ENCODE peak calls at places on chromosomes 5 and 9, in six cellular contexts. One of them, this sample, is unnamed.

GRCh38 chr9:33159760-33160127 is 7.4 kb downstream of the B4GALT1 start:
- DNase-seq in AG04450: no peak
- DNase-seq in Peyer's patch: peak
- DNase-seq in cardiac fibroblast: peak
- DNase-seq in HFF-Myc: no peak
- DNase-seq in CD8-positive, alpha-beta T cell: no peak
- DNase-seq in this sample: no peak

GRCh38 chr5:67901816-67902496 is 313.6 kb upstream of the PIK3R1 start:
- DNase-seq in AG04450: no peak
- DNase-seq in Peyer's patch: no peak
- DNase-seq in cardiac fibroblast: no peak
- DNase-seq in HFF-Myc: peak
- DNase-seq in CD8-positive, alpha-beta T cell: no peak
- DNase-seq in this sample: no peak

GRCh38 chr5:135222771-135223170 is 176.3 kb downstream of the MACROH2A1 start:
- DNase-seq in AG04450: no peak
- DNase-seq in Peyer's patch: peak
- DNase-seq in cardiac fibroblast: no peak
- DNase-seq in HFF-Myc: no peak
- DNase-seq in CD8-positive, alpha-beta T cell: no peak
- DNase-seq in this sample: no peak

GRCh38 chr5:140010798-140011197 is 32.3 kb downstream of the NRG2 start:
- DNase-seq in AG04450: no peak
- DNase-seq in Peyer's patch: no peak
- DNase-seq in cardiac fibroblast: no peak
- DNase-seq in HFF-Myc: no peak
- DNase-seq in CD8-positive, alpha-beta T cell: no peak
- DNase-seq in this sample: no peak

GRCh38 chr5:174425964-174426290 is 298.5 kb upstream of the MSX2 start:
- DNase-seq in AG04450: no peak
- DNase-seq in Peyer's patch: no peak
- DNase-seq in cardiac fibroblast: no peak
- DNase-seq in HFF-Myc: no peak
- DNase-seq in CD8-positive, alpha-beta T cell: no peak
- DNase-seq in this sample: no peak

GRCh38 chr5:74371621-74372020 is 268.9 kb downstream of the ENC1 start:
- DNase-seq in AG04450: no peak
- DNase-seq in Peyer's patch: no peak
- DNase-seq in cardiac fibroblast: no peak
- DNase-seq in HFF-Myc: no peak
- DNase-seq in CD8-positive, alpha-beta T cell: no peak
- DNase-seq in this sample: no peak

GRCh38 chr5:87116821-87117512 is 150.7 kb upstream of the RASA1 start:
- DNase-seq in AG04450: no peak
- DNase-seq in Peyer's patch: no peak
- DNase-seq in cardiac fibroblast: peak
- DNase-seq in HFF-Myc: no peak
- DNase-seq in CD8-positive, alpha-beta T cell: no peak
- DNase-seq in this sample: no peak

GRCh38 chr9:34252670-34253459 is 74.0 kb downstream of the UBAP1 start:
- DNase-seq in AG04450: no peak
- DNase-seq in Peyer's patch: peak
- DNase-seq in cardiac fibroblast: peak
- DNase-seq in HFF-Myc: no peak
- DNase-seq in CD8-positive, alpha-beta T cell: peak
- DNase-seq in this sample: no peak

DNA sequence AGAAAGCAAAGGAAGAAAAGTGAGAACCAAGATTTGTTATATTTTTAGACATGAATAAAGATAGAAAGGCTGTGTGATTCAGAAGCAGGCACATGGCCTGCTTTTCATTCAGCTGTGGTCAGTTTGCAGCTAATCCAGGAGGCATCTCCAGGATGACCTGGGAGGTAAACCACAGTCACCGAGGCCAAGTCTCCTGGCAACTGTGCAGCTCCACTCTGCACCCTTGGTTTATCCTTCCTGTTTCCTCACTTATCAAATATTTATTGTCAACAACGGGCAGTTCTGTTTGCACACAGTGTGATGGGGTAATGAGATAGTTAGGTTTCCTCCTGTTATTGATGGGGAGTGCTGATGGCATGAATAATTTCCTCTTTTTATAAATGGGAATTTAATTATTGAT is 243.0 kb downstream of the PSAT1 start:
- DNase-seq in AG04450: peak
- DNase-seq in Peyer's patch: no peak
- DNase-seq in cardiac fibroblast: peak
- DNase-seq in HFF-Myc: peak
- DNase-seq in CD8-positive, alpha-beta T cell: no peak
- DNase-seq in this sample: no peak
- H3K4me3 ChIP-seq in AG04450: no peak
- H3K4me3 ChIP-seq in Peyer's patch: no peak
- H3K4me3 ChIP-seq in cardiac fibroblast: no peak
- H3K4me3 ChIP-seq in HFF-Myc: no peak
- H3K4me3 ChIP-seq in CD8-positive, alpha-beta T cell: no peak
- H3K4me3 ChIP-seq in this sample: no peak

GRCh38 chr5:132260714-132261615 is 3.5 kb downstream of the PDLIM4 start:
- DNase-seq in AG04450: peak
- DNase-seq in Peyer's patch: peak
- DNase-seq in cardiac fibroblast: peak
- DNase-seq in HFF-Myc: peak
- DNase-seq in CD8-positive, alpha-beta T cell: peak
- DNase-seq in this sample: peak
- TF ChIP-seq CTCF in AG04450: no peak
- TF ChIP-seq CTCF in Peyer's patch: no peak
- TF ChIP-seq CTCF in cardiac fibroblast: no peak
- TF ChIP-seq CTCF in HFF-Myc: no peak
- TF ChIP-seq CTCF in CD8-positive, alpha-beta T cell: no peak
- TF ChIP-seq CTCF in this sample: no peak

DNA sequence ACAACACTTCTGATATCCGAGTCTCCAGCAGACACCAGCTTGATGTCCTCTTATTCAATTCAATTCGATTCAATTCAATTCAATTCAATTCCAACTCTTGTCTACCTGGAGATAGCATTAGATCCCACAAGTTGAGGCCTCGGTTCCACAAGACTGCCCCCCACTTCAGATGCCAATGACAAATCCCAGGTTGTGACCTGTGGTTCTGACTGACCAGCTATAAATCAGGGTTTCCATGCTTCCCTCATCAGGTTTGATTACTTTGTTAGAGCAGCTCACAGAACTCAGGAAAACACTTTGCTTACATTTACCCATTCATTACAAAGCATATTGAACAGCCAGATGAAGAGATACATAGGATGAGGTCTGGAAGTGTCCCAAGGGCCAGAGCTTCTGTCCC is 82.6 kb downstream of the ALDH7A1 start:
- DNase-seq in AG04450: no peak
- DNase-seq in Peyer's patch: no peak
- DNase-seq in cardiac fibroblast: no peak
- DNase-seq in HFF-Myc: no peak
- DNase-seq in CD8-positive, alpha-beta T cell: no peak
- DNase-seq in this sample: no peak
- H3K4me3 ChIP-seq in AG04450: no peak
- H3K4me3 ChIP-seq in Peyer's patch: no peak
- H3K4me3 ChIP-seq in cardiac fibroblast: no peak
- H3K4me3 ChIP-seq in HFF-Myc: no peak
- H3K4me3 ChIP-seq in CD8-positive, alpha-beta T cell: no peak
- H3K4me3 ChIP-seq in this sample: no peak

GRCh38 chr9:2117527-2117926 is 102.4 kb downstream of the SMARCA2 start:
- DNase-seq in AG04450: no peak
- DNase-seq in Peyer's patch: no peak
- DNase-seq in cardiac fibroblast: no peak
- DNase-seq in HFF-Myc: no peak
- DNase-seq in CD8-positive, alpha-beta T cell: no peak
- DNase-seq in this sample: no peak

GRCh38 chr9:2120926-2121689 is 106.0 kb downstream of the SMARCA2 start:
- DNase-seq in AG04450: peak
- DNase-seq in Peyer's patch: no peak
- DNase-seq in cardiac fibroblast: peak
- DNase-seq in HFF-Myc: no peak
- DNase-seq in CD8-positive, alpha-beta T cell: no peak
- DNase-seq in this sample: no peak

GRCh38 chr9:2119490-2120046 is 104.4 kb downstream of the SMARCA2 start:
- DNase-seq in AG04450: no peak
- DNase-seq in Peyer's patch: no peak
- DNase-seq in cardiac fibroblast: no peak
- DNase-seq in HFF-Myc: no peak
- DNase-seq in CD8-positive, alpha-beta T cell: no peak
- DNase-seq in this sample: no peak

DNA sequence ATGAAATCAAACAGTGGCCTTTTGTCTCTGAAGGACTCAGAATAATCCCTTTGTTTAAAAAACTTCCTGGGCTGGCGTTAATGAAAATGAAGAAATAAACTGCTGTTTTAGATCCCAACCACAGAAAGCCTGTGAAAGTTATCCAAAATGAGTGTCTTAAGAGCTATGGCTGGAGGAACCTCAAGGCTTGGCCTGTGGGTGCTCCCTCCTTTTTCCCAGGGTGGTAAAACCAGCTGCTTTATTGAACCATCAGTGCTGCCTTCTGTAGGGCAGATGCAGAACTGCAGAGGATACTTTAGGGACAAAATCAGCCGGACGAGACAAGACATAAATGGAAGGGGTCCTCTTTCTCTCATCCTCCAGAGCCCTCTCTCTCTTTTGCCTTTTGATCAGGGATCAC is 100.9 kb downstream of the SMARCA2 start:
- DNase-seq in AG04450: no peak
- DNase-seq in Peyer's patch: no peak
- DNase-seq in cardiac fibroblast: peak
- DNase-seq in HFF-Myc: no peak
- DNase-seq in CD8-positive, alpha-beta T cell: no peak
- DNase-seq in this sample: no peak
- TF ChIP-seq CTCF in AG04450: peak
- TF ChIP-seq CTCF in Peyer's patch: peak
- TF ChIP-seq CTCF in cardiac fibroblast: peak
- TF ChIP-seq CTCF in HFF-Myc: peak
- TF ChIP-seq CTCF in CD8-positive, alpha-beta T cell: peak
- TF ChIP-seq CTCF in this sample: peak

DNA sequence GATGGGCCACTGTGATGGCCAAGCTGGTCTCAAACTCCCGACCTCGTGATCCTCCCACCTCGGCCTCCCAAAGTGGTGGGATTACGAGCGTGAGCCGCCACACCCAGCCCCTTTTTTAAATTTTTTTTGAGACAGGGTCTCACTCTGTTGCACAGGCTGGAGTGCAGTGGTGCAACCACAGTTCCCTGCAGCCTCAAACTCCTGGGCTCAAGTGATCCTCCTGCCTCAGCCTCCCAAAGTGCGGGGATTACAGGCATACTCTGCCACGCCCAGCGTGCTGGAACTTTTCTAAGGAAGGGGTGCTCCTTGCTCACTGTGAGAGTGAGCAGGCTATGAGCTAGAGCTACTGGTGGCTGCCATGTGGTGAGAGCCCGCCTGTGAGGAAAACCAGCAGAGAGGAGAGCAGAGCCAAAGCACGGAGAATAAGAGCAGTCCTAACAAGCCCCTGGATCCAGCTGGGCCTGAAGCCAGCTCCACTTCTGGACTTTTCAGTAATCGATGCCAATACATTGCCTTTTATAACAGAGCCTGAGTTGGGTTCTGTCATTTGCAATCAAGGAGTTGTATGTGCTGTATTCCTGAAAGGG is 75.5 kb upstream of the UNC5A start:
- DNase-seq in AG04450: no peak
- DNase-seq in Peyer's patch: peak
- DNase-seq in cardiac fibroblast: no peak
- DNase-seq in HFF-Myc: no peak
- DNase-seq in CD8-positive, alpha-beta T cell: no peak
- DNase-seq in this sample: no peak
- H3K4me3 ChIP-seq in AG04450: no peak
- H3K4me3 ChIP-seq in Peyer's patch: no peak
- H3K4me3 ChIP-seq in cardiac fibroblast: no peak
- H3K4me3 ChIP-seq in HFF-Myc: no peak
- H3K4me3 ChIP-seq in CD8-positive, alpha-beta T cell: no peak
- H3K4me3 ChIP-seq in this sample: no peak

DNA sequence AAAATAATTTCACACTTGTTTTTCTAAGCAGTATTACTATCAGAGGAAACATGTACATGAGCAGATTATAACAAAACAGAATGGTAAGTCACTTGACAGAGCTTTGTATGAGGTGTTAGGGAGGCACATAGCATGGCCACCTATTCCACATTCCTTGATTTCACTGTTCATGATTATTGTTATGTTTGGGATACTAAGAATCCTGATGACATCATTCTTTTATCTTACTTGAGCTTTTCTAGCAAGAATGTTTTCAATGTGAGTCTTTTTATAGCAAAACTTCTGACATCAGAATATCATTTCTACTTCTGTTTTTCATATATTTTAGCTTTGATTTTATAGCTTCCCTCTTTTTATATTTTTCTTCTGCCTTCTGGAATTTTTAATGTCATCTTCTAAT is 208.2 kb downstream of the DMRTA1 start:
- DNase-seq in AG04450: no peak
- DNase-seq in Peyer's patch: no peak
- DNase-seq in cardiac fibroblast: no peak
- DNase-seq in HFF-Myc: no peak
- DNase-seq in CD8-positive, alpha-beta T cell: no peak
- DNase-seq in this sample: no peak
- TF ChIP-seq CTCF in AG04450: no peak
- TF ChIP-seq CTCF in Peyer's patch: no peak
- TF ChIP-seq CTCF in cardiac fibroblast: no peak
- TF ChIP-seq CTCF in HFF-Myc: no peak
- TF ChIP-seq CTCF in CD8-positive, alpha-beta T cell: no peak
- TF ChIP-seq CTCF in this sample: no peak

DNA sequence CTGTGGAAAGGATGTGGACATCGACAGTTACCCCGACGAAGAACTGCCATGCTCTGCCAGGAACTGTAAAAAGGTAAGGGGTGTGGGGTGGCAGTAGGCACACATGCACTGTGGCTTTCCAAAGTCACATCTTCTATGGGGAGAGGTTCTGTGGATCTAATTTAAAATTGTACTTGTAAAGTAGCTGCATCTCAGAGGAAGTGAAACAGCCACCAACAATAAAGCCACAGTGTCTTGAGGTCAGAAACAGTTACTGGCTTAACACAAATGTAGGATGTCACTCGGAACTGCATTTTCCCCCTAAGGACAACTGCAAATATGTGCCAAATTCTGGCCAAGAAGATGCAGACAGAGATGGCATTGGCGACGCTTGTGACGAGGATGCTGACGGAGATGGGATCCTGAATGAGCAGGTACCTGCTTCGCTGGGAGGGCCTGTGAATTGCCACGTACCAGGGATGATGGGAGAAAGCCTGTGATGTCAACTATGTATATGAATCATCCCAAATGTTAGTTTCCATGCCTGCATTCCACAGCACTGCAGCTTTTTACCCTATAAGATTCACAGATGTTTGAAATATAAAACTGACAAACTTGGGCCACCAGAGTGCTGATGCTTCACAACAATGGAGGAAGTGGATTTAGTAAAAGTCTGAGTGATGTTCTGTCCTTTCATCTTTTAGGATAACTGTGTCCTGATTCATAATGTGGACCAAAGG is 35.3 kb downstream of the THBS4 start:
- DNase-seq in AG04450: no peak
- DNase-seq in Peyer's patch: no peak
- DNase-seq in cardiac fibroblast: peak
- DNase-seq in HFF-Myc: no peak
- DNase-seq in CD8-positive, alpha-beta T cell: no peak
- DNase-seq in this sample: no peak
- H3K4me3 ChIP-seq in AG04450: no peak
- H3K4me3 ChIP-seq in Peyer's patch: no peak
- H3K4me3 ChIP-seq in cardiac fibroblast: no peak
- H3K4me3 ChIP-seq in HFF-Myc: no peak
- H3K4me3 ChIP-seq in CD8-positive, alpha-beta T cell: no peak
- H3K4me3 ChIP-seq in this sample: no peak

GRCh38 chr9:109098221-109098959 is 21.4 kb downstream of the TMEM245 start:
- DNase-seq in AG04450: no peak
- DNase-seq in Peyer's patch: no peak
- DNase-seq in cardiac fibroblast: peak
- DNase-seq in HFF-Myc: no peak
- DNase-seq in CD8-positive, alpha-beta T cell: no peak
- DNase-seq in this sample: no peak
- TF ChIP-seq CTCF in AG04450: peak
- TF ChIP-seq CTCF in Peyer's patch: no peak
- TF ChIP-seq CTCF in cardiac fibroblast: peak
- TF ChIP-seq CTCF in HFF-Myc: peak
- TF ChIP-seq CTCF in CD8-positive, alpha-beta T cell: no peak
- TF ChIP-seq CTCF in this sample: peak